ENCODE peak calls at places on chromosomes 12 and 14, in seven cellular contexts. P, I, Q, A, N, V and G are unnamed samples.

GRCh38 chr12:91813701-91814100 is 331.9 kb downstream of the BTG1 start:
- DNase-seq in P (peak; percentile 85), I (no peak), Q (no peak), A (no peak), N (no peak), V (no peak), G (no peak)

GRCh38 chr12:46371718-46372130 is 849 bp downstream of the SLC38A2 start:
- DNase-seq in P (no peak), I (peak; percentile 43), Q (peak; percentile 61), A (peak; percentile 82), N (peak; percentile 64), V (no peak), G (no peak)

GRCh38 chr14:22410497-22410896 is 178.5 kb downstream of the DAD1 start:
- DNase-seq in P (no peak), I (no peak), Q (no peak), A (no peak), N (no peak), V (no peak), G (no peak)

GRCh38 chr12:123389560-123390351 is 5.8 kb downstream of the KMT5A start:
- DNase-seq in P (peak; percentile 46), I (peak; percentile 64), Q (no peak), A (no peak), N (peak; percentile 26), V (peak; percentile 22), G (no peak)

GRCh38 chr12:76964784-76965571 is 86.2 kb upstream of the CSRP2 start:
- DNase-seq in P (peak; percentile 83), I (no peak), Q (no peak), A (no peak), N (no peak), V (no peak), G (no peak)

GRCh38 chr12:27906127-27906500 is 66.4 kb downstream of the PTHLH start:
- DNase-seq in P (no peak), I (no peak), Q (no peak), A (peak; percentile 19), N (no peak), V (no peak), G (no peak)

GRCh38 chr12:131950182-131950913 is 606 bp downstream of the EP400 start:
- DNase-seq in P (no peak), I (peak; percentile 60), Q (peak; percentile 25), A (no peak), N (no peak), V (no peak), G (no peak)

GRCh38 chr14:94041551-94042346 is 15.6 kb downstream of the OTUB2 start:
- DNase-seq in P (no peak), I (no peak), Q (no peak), A (no peak), N (peak; percentile 45), V (peak; percentile 87), G (no peak)

GRCh38 chr12:102423447-102423846 is 56.9 kb downstream of the IGF1 start:
- DNase-seq in P (no peak), I (no peak), Q (no peak), A (peak; percentile 42), N (peak; percentile 2), V (no peak), G (no peak)

GRCh38 chr14:56870336-56870735 is 60.1 kb upstream of the OTX2 start:
- DNase-seq in P (no peak), I (no peak), Q (no peak), A (no peak), N (no peak), V (no peak), G (no peak)

GRCh38 chr12:128583453-128583852 is 240.3 kb downstream of the SLC15A4 start:
- DNase-seq in P (no peak), I (no peak), Q (no peak), A (peak; percentile 15), N (no peak), V (no peak), G (no peak)

GRCh38 chr12:28795306-28795705 is 353.8 kb upstream of the FAR2 start:
- DNase-seq in P (peak; percentile 42), I (no peak), Q (no peak), A (peak; percentile 55), N (peak; percentile 15), V (no peak), G (peak; percentile 2)

GRCh38 chr12:110074089-110074488 is 25.8 kb upstream of the C12orf76 start:
- DNase-seq in P (no peak), I (no peak), Q (no peak), A (no peak), N (no peak), V (no peak), G (no peak)

GRCh38 chr14:64755661-64756265 is 51.5 kb downstream of the PLEKHG3 start:
- DNase-seq in P (peak; percentile 95), I (no peak), Q (no peak), A (no peak), N (peak; percentile 22), V (no peak), G (peak; percentile 39)

GRCh38 chr12:100753837-100754236 is 40.7 kb upstream of the ANO4 start:
- DNase-seq in P (peak; percentile 98), I (no peak), Q (peak; percentile 67), A (no peak), N (peak; percentile 38), V (no peak), G (peak; percentile 78)

GRCh38 chr12:89252284-89252683 is 100.0 kb downstream of the DUSP6 start:
- DNase-seq in P (peak; percentile 81), I (no peak), Q (no peak), A (no peak), N (peak; percentile 64), V (no peak), G (no peak)

GRCh38 chr12:90519285-90519684 is 435.7 kb downstream of the CCER1 start:
- DNase-seq in P (no peak), I (no peak), Q (no peak), A (no peak), N (no peak), V (no peak), G (no peak)

GRCh38 chr14:99821519-99822165 is 28.4 kb downstream of the EML1 start:
- DNase-seq in P (peak; percentile 18), I (no peak), Q (no peak), A (no peak), N (peak; percentile 84), V (peak; percentile 46), G (peak; percentile 53)

GRCh38 chr12:112408621-112409020 is 784 bp downstream of the RPL6 start:
- DNase-seq in P (peak; percentile 27), I (no peak), Q (no peak), A (no peak), N (no peak), V (no peak), G (no peak)

GRCh38 chr12:92759634-92760268 is 57.0 kb downstream of the PLEKHG7 start:
- DNase-seq in P (peak; percentile 97), I (peak; percentile 21), Q (no peak), A (peak; percentile 84), N (peak; percentile 94), V (peak; percentile 82), G (peak; percentile 85)

GRCh38 chr12:104684884-104685283 is 228.1 kb downstream of the CHST11 start:
- DNase-seq in P (no peak), I (no peak), Q (no peak), A (no peak), N (peak; percentile 44), V (peak; percentile 83), G (no peak)

GRCh38 chr12:25648460-25648859 is 95.4 kb upstream of the LMNTD1 start:
- DNase-seq in P (peak; percentile 68), I (peak; percentile 55), Q (peak; percentile 57), A (peak; percentile 63), N (peak; percentile 86), V (peak; percentile 79), G (peak; percentile 72)

GRCh38 chr12:108120863-108121165 is 8.3 kb upstream of the WSCD2 start:
- DNase-seq in P (no peak), I (no peak), Q (no peak), A (no peak), N (no peak), V (no peak), G (no peak)

GRCh38 chr14:29745863-29746262 is 181.8 kb downstream of the PRKD1 start:
- DNase-seq in P (no peak), I (no peak), Q (no peak), A (no peak), N (no peak), V (no peak), G (no peak)

GRCh38 chr12:16076553-16076952 is 165.4 kb downstream of the DERA start:
- DNase-seq in P (peak; percentile 61), I (peak; percentile 77), Q (peak; percentile 73), A (peak; percentile 50), N (peak; percentile 11), V (peak; percentile 47), G (peak; percentile 52)

GRCh38 chr14:43983721-43984120 is 523.4 kb downstream of the FSCB start:
- DNase-seq in P (no peak), I (no peak), Q (no peak), A (no peak), N (no peak), V (no peak), G (peak; percentile 2)

GRCh38 chr12:12898136-12898712 is 6.9 kb downstream of the GPRC5A start:
- DNase-seq in P (no peak), I (no peak), Q (no peak), A (peak; percentile 36), N (no peak), V (no peak), G (no peak)

GRCh38 chr12:32671930-32672785 is 6.9 kb upstream of the DNM1L start:
- DNase-seq in P (peak; percentile 53), I (peak; percentile 69), Q (peak; percentile 96), A (peak; percentile 73), N (peak; percentile 78), V (peak; percentile 90), G (peak; percentile 62)

GRCh38 chr12:48199784-48200198 is 3.3 kb downstream of the OR10AD1 start:
- DNase-seq in P (peak; percentile 16), I (no peak), Q (no peak), A (peak; percentile 72), N (no peak), V (peak; percentile 39), G (peak; percentile 74)

GRCh38 chr12:49296836-49297694 is 2.1 kb downstream of the PRPH start:
- DNase-seq in P (no peak), I (peak; percentile 89), Q (peak; percentile 54), A (peak; percentile 90), N (no peak), V (no peak), G (no peak)

GRCh38 chr14:99603471-99603933 is 505 bp downstream of the CCDC85C start:
- DNase-seq in P (no peak), I (no peak), Q (peak; percentile 72), A (peak; percentile 69), N (peak; percentile 53), V (peak; percentile 43), G (no peak)

GRCh38 chr14:68014771-68015170 is 195.2 kb downstream of the RAD51B start:
- DNase-seq in P (no peak), I (no peak), Q (no peak), A (no peak), N (no peak), V (no peak), G (no peak)

GRCh38 chr12:70646850-70647249 is 9.6 kb upstream of the PTPRB start:
- DNase-seq in P (peak; percentile 58), I (no peak), Q (no peak), A (no peak), N (peak; percentile 61), V (no peak), G (peak; percentile 49)

GRCh38 chr12:105273601-105274000 is 37.6 kb upstream of the APPL2 start:
- DNase-seq in P (peak; percentile 73), I (no peak), Q (peak; percentile 28), A (no peak), N (no peak), V (no peak), G (no peak)

GRCh38 chr14:69684461-69685183 is 73.2 kb downstream of the SUSD6 start:
- DNase-seq in P (no peak), I (no peak), Q (no peak), A (no peak), N (no peak), V (no peak), G (no peak)

GRCh38 chr12:39764944-39765560 is 145.4 kb upstream of the ABCD2 start:
- DNase-seq in P (peak; percentile 51), I (peak; percentile 50), Q (peak; percentile 41), A (peak; percentile 55), N (peak; percentile 53), V (peak; percentile 73), G (peak; percentile 55)

GRCh38 chr12:87253157-87253556 is 776.0 kb downstream of the C12orf50 start:
- DNase-seq in P (peak; percentile 51), I (peak; percentile 13), Q (no peak), A (peak; percentile 18), N (peak; percentile 12), V (peak; percentile 13), G (peak; percentile 32)